ENCODE peak calls at places on chromosomes 6 and 20, in six cellular contexts. Q is cardiac muscle cell, I is AG09309, U is uterus, W is Peyer's patch, J is astrocyte of the spinal cord. X is an unnamed sample.

GRCh38 chr20:13995841-13996240 is 525 bp downstream of the MACROD2 start:
- DNase-seq in Q (peak), I (no peak), U (peak), W (no peak), J (peak), X (no peak)

GRCh38 chr6:133645000-133645619 is 243.8 kb upstream of the TCF21 start:
- DNase-seq in Q (no peak), I (no peak), U (no peak), W (no peak), J (peak), X (no peak)

GRCh38 chr6:36945301-36945700 is 9.2 kb upstream of the PI16 start:
- DNase-seq in Q (no peak), I (no peak), U (no peak), W (no peak), J (no peak), X (no peak)

GRCh38 chr20:39165099-39165498 is 203.0 kb downstream of the DHX35 start:
- DNase-seq in Q (no peak), I (no peak), U (no peak), W (no peak), J (no peak), X (no peak)

GRCh38 chr6:31586596-31586995 is 519 bp downstream of the LST1 start:
- DNase-seq in Q (no peak), I (no peak), U (no peak), W (peak), J (no peak), X (no peak)

GRCh38 chr6:158086054-158086705 is 81.9 kb downstream of the SERAC1 start:
- DNase-seq in Q (no peak), I (peak), U (no peak), W (no peak), J (peak), X (peak)

GRCh38 chr6:24666097-24666615 is 543 bp downstream of the TDP2 start:
- DNase-seq in Q (peak), I (no peak), U (peak), W (peak), J (peak), X (no peak)

GRCh38 chr20:48295966-48296421 is 510.7 kb upstream of the SULF2 start:
- DNase-seq in Q (peak), I (no peak), U (peak), W (no peak), J (peak), X (no peak)

GRCh38 chr6:54451516-54451915 is 143.3 kb downstream of the TINAG start:
- DNase-seq in Q (no peak), I (no peak), U (no peak), W (no peak), J (no peak), X (no peak)

GRCh38 chr6:129212081-129212480 is 329.1 kb downstream of the LAMA2 start:
- DNase-seq in Q (no peak), I (peak), U (no peak), W (no peak), J (peak), X (peak)

GRCh38 chr6:114249522-114249921 is 93.3 kb downstream of the HS3ST5 start:
- DNase-seq in Q (no peak), I (no peak), U (no peak), W (no peak), J (no peak), X (no peak)

GRCh38 chr20:37839432-37839827 is 63.5 kb upstream of the VSTM2L start:
- DNase-seq in Q (no peak), I (no peak), U (no peak), W (no peak), J (no peak), X (no peak)

GRCh38 chr6:52303178-52303577 is 18.6 kb upstream of the MCM3 start:
- DNase-seq in Q (no peak), I (no peak), U (no peak), W (no peak), J (no peak), X (no peak)

GRCh38 chr20:40644863-40645262 is 44.2 kb downstream of the MAFB start:
- DNase-seq in Q (no peak), I (no peak), U (no peak), W (no peak), J (no peak), X (no peak)

GRCh38 chr6:112227411-112227810 is 27.0 kb downstream of the LAMA4 start:
- DNase-seq in Q (no peak), I (no peak), U (no peak), W (no peak), J (no peak), X (no peak)

GRCh38 chr6:12957321-12958051 is 240.9 kb downstream of the PHACTR1 start:
- DNase-seq in Q (peak), I (peak), U (peak), W (peak), J (peak), X (no peak)

GRCh38 chr6:101544286-101544685 is 150.8 kb downstream of the GRIK2 start:
- DNase-seq in Q (no peak), I (no peak), U (no peak), W (no peak), J (peak), X (no peak)

GRCh38 chr20:48706710-48707339 is 121.0 kb downstream of the PREX1 start:
- DNase-seq in Q (no peak), I (no peak), U (no peak), W (no peak), J (no peak), X (no peak)

GRCh38 chr6:63899550-63899949 is 263.9 kb downstream of the PHF3 start:
- DNase-seq in Q (no peak), I (no peak), U (no peak), W (no peak), J (peak), X (no peak)

GRCh38 chr6:31299511-31299910 is 27.6 kb upstream of the HLA-C start:
- DNase-seq in Q (no peak), I (no peak), U (no peak), W (no peak), J (no peak), X (no peak)

GRCh38 chr6:131660195-131660594 is 23.1 kb downstream of the ENPP3 start:
- DNase-seq in Q (no peak), I (no peak), U (no peak), W (no peak), J (peak), X (no peak)
- TF ChIP-seq CTCF in Q (no peak), I (no peak), U (no peak), W (no peak), J (no peak), X (no peak)

DNA sequence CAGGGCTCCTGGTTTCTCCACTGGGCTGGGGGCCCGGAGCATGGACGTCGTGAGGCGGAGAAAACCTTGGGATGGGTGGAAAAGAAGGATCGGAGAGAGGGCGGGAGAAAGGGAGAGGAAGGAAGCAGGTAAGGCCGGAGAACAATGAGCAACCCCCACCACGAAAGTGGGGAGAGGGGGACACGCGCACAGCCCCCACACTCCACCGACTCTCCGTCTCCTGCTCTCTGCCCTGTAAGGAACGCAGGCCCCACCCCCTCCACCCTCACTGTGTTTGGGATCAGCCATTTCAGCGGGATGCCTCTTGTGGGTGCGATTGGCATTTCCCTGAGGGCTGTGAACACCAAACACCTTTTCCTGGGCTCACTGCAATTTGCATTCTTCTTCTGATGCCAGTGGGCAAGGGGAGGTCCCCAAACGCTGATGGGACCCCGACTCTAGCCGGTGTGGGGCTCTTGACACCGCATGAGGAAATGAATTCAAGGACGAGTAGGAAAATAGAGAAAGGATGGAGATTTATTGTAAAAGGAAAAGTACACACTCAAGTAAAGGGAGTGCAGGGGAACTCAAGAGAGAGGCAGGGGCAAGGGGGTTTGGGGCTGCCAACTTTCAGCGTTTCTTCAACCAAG is 13.0 kb upstream of the RAET1L start:
- DNase-seq in Q (no peak), I (no peak), U (no peak), W (no peak), J (no peak), X (no peak)
- H3K4me3 ChIP-seq in Q (no peak), I (no peak), U (no peak), W (no peak), J (no peak), X (no peak)

DNA sequence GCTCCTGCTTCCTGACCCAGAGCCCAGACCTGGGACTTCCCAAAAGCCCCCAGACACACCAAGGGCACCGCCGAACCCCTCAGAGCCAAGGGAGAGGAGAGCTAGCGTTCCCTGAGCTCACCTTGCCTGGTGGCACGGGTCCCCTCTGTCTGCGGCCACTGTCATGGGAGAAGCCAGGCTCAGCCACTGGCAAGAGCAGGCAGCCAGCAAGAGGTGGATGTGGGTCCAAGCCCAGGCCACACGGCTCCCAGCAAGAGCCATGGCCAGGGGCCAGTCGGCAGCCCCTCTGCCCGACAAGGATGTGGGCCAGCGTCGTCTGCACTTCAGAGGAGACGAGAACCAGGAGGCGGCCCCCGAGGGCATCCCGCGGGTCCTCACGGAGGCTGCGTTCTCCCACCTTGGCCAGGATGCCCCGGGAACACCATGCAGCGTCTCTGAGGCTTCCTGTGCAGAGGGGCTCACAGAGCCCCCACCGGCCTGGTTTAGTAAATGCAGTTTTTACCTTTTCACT is 2.2 kb upstream of the PPDPF start:
- DNase-seq in Q (no peak), I (no peak), U (peak), W (no peak), J (no peak), X (no peak)
- TF ChIP-seq CTCF in Q (no peak), I (no peak), U (no peak), W (no peak), J (no peak), X (no peak)

DNA sequence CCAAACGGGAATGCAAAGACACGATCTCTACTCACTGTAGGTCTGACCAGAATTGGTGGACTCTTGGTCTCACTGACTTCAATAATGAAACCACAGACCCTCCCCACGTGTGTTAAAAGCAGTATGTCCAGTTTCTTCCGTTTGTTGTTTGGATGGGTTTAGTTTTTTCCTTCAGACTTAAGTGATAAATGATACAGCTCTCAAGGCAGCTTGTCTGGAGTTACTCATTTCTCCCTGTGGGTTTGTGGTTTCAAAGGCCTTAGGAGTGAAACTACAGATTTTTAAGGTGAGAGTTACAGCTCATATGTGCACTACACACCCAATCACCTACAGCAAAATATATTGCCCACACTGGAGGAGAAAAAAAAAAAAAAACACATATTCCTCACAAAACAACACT is 86.7 kb upstream of the STMND1 start:
- DNase-seq in Q (no peak), I (peak), U (no peak), W (no peak), J (no peak), X (no peak)
- H3K4me3 ChIP-seq in Q (no peak), I (no peak), U (no peak), W (no peak), J (no peak), X (no peak)

GRCh38 chr6:140101367-140101766 is 726.9 kb upstream of the CITED2 start:
- DNase-seq in Q (no peak), I (peak), U (no peak), W (no peak), J (no peak), X (peak)

GRCh38 chr6:140107216-140107615 is 732.8 kb upstream of the CITED2 start:
- DNase-seq in Q (no peak), I (no peak), U (no peak), W (no peak), J (no peak), X (no peak)

GRCh38 chr6:140101818-140102217 is 727.4 kb upstream of the CITED2 start:
- DNase-seq in Q (no peak), I (no peak), U (no peak), W (no peak), J (no peak), X (no peak)

DNA sequence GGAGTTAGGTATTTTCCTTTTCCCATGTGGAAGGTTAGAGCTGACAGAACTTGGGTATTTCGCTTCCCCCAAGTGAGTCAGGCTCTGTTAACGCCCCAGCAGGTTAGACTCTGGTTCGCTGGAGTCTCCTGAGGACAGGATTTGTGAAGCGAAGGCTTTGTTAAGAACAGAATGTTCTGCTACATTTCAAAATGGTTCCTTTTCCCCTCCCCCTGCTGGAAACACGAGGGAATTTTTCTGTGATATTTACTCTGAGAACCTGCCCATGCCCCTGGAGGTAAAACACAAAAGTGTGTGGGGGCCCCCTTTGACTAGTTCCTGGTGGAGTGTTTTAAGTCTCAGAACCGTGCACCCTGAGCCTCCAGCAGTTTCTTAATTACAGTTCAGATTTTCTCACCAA is 731.4 kb upstream of the CITED2 start:
- DNase-seq in Q (peak), I (no peak), U (no peak), W (no peak), J (peak), X (no peak)
- TF ChIP-seq CTCF in Q (peak), I (no peak), U (peak), W (no peak), J (peak), X (no peak)

DNA sequence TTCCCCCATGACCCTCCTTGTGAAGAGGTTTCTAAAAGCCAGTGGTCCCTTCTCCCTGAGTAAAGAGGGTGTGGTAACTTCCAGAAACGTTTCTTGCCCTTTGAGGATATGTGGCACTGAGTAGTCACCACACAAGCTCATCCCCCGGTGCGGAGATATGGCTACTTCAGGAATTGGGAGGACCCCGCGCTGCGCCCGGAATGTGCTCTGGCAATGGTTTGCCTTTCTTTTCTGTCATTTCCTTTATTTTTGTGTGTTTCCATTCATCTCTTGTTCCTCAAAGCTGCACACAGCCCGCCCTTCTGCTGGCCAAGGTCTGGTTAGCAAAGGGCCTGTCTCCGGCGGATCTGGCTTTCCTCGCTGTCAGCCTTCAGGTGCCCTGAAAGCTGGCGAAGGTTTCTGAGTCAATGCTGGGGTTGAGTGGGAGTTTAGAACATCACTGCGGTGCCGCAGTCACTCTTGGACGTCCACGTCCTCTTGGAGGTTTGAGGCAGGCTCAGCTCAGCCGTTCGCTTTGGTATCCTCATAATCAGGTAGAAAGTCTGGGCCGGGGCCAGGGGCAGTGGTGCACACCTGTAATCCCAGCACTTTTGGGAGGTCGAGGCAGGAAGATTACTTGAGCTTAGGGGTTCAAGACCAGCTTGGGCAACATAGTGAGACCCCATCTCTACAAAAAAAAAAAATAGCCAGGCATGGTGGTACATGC is 67.2 kb downstream of the TCP11 start:
- DNase-seq in Q (no peak), I (no peak), U (no peak), W (no peak), J (no peak), X (no peak)
- H3K4me3 ChIP-seq in Q (no peak), I (no peak), U (no peak), W (no peak), J (no peak), X (no peak)

GRCh38 chr6:138160329-138161117 is 1.2 kb upstream of the ARFGEF3 start:
- DNase-seq in Q (no peak), I (no peak), U (no peak), W (no peak), J (no peak), X (no peak)

GRCh38 chr6:138161118-138161433 is 663 bp upstream of the ARFGEF3 start:
- DNase-seq in Q (no peak), I (no peak), U (no peak), W (no peak), J (no peak), X (no peak)

GRCh38 chr6:138162947-138163569 is 1.3 kb downstream of the ARFGEF3 start:
- DNase-seq in Q (no peak), I (no peak), U (no peak), W (no peak), J (no peak), X (no peak)

GRCh38 chr6:138161434-138162103 is at the start of gene ARFGEF3:
- DNase-seq in Q (peak), I (no peak), U (peak), W (no peak), J (peak), X (no peak)

DNA sequence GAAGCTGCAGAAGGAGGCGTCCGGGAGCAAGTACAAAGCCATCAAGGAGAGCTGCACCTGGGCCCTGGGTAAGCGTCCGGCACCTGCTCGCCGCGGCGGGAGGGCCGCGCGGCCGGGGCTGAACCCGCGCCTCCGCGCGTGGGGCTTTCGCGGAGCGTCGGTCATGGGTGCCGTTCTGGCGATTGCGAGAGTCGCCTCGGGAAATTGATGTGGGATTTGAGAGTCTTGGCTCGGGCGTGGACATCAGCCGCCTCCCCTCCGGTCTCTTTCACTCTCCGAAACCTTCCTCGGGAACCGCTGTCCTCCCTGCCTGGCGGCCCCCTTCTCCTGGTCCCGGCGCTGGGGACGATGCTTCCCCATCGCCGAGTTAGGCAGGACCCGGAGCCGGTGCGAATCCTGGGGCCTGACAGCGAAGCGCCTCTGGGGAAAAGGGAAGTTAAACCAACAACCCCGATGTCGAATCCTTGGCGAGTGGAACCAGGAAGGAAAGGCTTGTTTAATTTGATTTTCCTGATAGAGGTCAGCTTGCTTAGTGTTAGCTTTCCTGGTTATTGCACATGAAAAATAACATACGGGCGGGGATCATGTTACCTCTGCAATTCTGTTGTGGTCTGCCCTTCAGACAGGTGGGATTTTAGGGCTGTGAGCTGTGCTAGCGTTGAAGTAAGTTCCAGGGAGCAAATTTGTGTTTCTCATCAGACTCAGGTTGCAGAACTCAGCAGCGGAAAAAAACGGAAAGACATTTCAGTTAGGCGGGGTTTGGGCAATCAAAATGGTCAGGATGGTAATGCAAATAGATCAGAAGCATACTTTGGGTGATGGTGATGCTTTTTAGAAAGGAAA is 586 bp downstream of the ARFGEF3 start:
- DNase-seq in Q (peak), I (no peak), U (no peak), W (no peak), J (peak), X (no peak)
- TF ChIP-seq CTCF in Q (no peak), I (no peak), U (no peak), W (no peak), J (no peak), X (no peak)

X was measured in AG04449.